ENCODE peak calls at places on chromosomes 12 and 14, in eight cellular contexts. M is lung microvascular endothelial cell, P is amniotic stem cell, X is Calu3, F is foreskin fibroblast, T is posterior vena cava, V is NCI-H1436, U is foreskin melanocyte. J is an unnamed sample.

GRCh38 chr12:90036641-90037040 is 328.0 kb upstream of the ATP2B1 start:
- DNase-seq in F (peak), M (peak), P (no peak), U (peak), X (no peak), T (no peak), V (no peak), J (no peak)

GRCh38 chr12:55659486-55660385 is 23.0 kb downstream of the OR10P1 start:
- DNase-seq in V (peak), T (no peak), P (no peak), M (peak), X (peak), U (peak), F (no peak), J (no peak)

GRCh38 chr14:94677747-94678146 is 65.6 kb downstream of the SERPINA3 start:
- DNase-seq in T (no peak), V (no peak), F (no peak), M (no peak), P (no peak), X (no peak), U (no peak), J (peak)

GRCh38 chr12:98587084-98587483 is 6.4 kb upstream of the SLC25A3 start:
- DNase-seq in U (no peak), V (peak), T (no peak), F (no peak), X (no peak), P (no peak), M (no peak), J (peak)

GRCh38 chr14:33916663-33917565 is 34.0 kb downstream of the EGLN3 start:
- DNase-seq in U (peak), T (no peak), X (no peak), P (no peak), F (no peak), M (peak), V (no peak), J (no peak)

GRCh38 chr14:29548948-29549370 is 378.7 kb downstream of the PRKD1 start:
- DNase-seq in U (peak), T (no peak), P (peak), V (peak), M (peak), X (peak), F (peak), J (no peak)

GRCh38 chr14:36604757-36605505 is 22.5 kb upstream of the NKX2-8 start:
- DNase-seq in M (peak), U (peak), V (peak), X (peak), F (peak), P (no peak), T (no peak), J (peak)

GRCh38 chr14:85752179-85752578 is 222.2 kb downstream of the FLRT2 start:
- DNase-seq in U (no peak), V (no peak), X (no peak), P (no peak), M (peak), T (no peak), F (no peak), J (no peak)

GRCh38 chr12:70644836-70645235 is 7.6 kb upstream of the PTPRB start:
- DNase-seq in F (no peak), X (no peak), V (no peak), P (no peak), U (no peak), T (no peak), M (peak), J (no peak)

GRCh38 chr14:95359974-95360826 is 40.5 kb upstream of the CLMN start:
- DNase-seq in F (no peak), V (no peak), P (no peak), U (peak), X (peak), M (peak), T (no peak), J (peak)

GRCh38 chr12:62332598-62332997 is 72.4 kb downstream of the USP15 start:
- DNase-seq in P (peak), U (peak), X (no peak), V (no peak), M (peak), T (no peak), F (peak), J (no peak)

GRCh38 chr12:48969847-48970701 is 1.5 kb downstream of the WNT10B start:
- DNase-seq in M (no peak), P (no peak), U (no peak), T (peak), F (no peak), V (no peak), X (no peak), J (peak)

GRCh38 chr14:61547186-61548121 is 147.9 kb upstream of the HIF1A start:
- DNase-seq in U (peak), X (no peak), V (no peak), T (no peak), M (no peak), F (peak), P (no peak), J (peak)

GRCh38 chr14:73477618-73478266 is 13.0 kb upstream of the RIOX1 start:
- DNase-seq in T (no peak), U (peak), P (no peak), X (no peak), V (no peak), M (no peak), F (no peak), J (no peak)

GRCh38 chr12:114311966-114312365 is 94.0 kb downstream of the TBX5 start:
- DNase-seq in T (peak), U (no peak), F (peak), V (no peak), M (no peak), P (no peak), X (no peak), J (no peak)

J was measured in islet precursor cell.